ENCODE peak calls at places on chromosomes 5 and 9, in seven cellular contexts. Z, A, S, K, M, V and Y are unnamed samples.

GRCh38 chr9:136784997-136785361 is 6.2 kb upstream of the TMEM141 start:
- DNase-seq in V (no peak), S (no peak), K (no peak), Z (no peak), M (peak), A (no peak), Y (no peak)

GRCh38 chr9:127368852-127369402 is 28.0 kb upstream of the SLC2A8 start:
- DNase-seq in A (no peak), V (no peak), M (no peak), S (no peak), Z (no peak), K (no peak), Y (no peak)

GRCh38 chr5:56565693-56566092 is 249.7 kb upstream of the MAP3K1 start:
- DNase-seq in K (no peak), V (no peak), S (no peak), A (no peak), M (no peak), Z (no peak), Y (no peak)

GRCh38 chr9:16721972-16722371 is 148.5 kb downstream of the BNC2 start:
- DNase-seq in M (no peak), S (no peak), Z (no peak), A (peak), V (peak), K (peak), Y (no peak)

GRCh38 chr9:19409406-19410194 is 791 bp downstream of the ACER2 start:
- DNase-seq in K (peak), A (peak), M (peak), V (peak), Z (peak), S (no peak), Y (peak)

GRCh38 chr9:99312736-99313135 is 90.7 kb downstream of the SEC61B start:
- DNase-seq in Z (no peak), S (no peak), K (no peak), M (no peak), V (no peak), A (no peak), Y (no peak)

GRCh38 chr5:68817696-68818695 is 275.8 kb upstream of the SLC30A5 start:
- DNase-seq in K (no peak), M (no peak), S (peak), V (peak), Z (no peak), A (no peak), Y (no peak)

GRCh38 chr5:172658391-172658790 is 17.3 kb downstream of the NEURL1B start:
- DNase-seq in V (no peak), K (no peak), M (no peak), A (no peak), S (no peak), Z (no peak), Y (no peak)

GRCh38 chr9:38162332-38162985 is 93.4 kb upstream of the SHB start:
- DNase-seq in S (no peak), A (no peak), M (no peak), K (no peak), V (peak), Z (no peak), Y (no peak)

GRCh38 chr5:123083298-123083697 is 5.7 kb upstream of the PRDM6 start:
- DNase-seq in Z (no peak), S (no peak), A (no peak), K (no peak), V (no peak), M (no peak), Y (no peak)

GRCh38 chr5:55841976-55842375 is 9.2 kb upstream of the IL31RA start:
- DNase-seq in A (no peak), V (no peak), K (no peak), Z (no peak), S (no peak), M (no peak), Y (no peak)

GRCh38 chr5:4643190-4643589 is 496.9 kb upstream of the ADAMTS16 start:
- DNase-seq in K (no peak), M (no peak), A (no peak), V (no peak), S (no peak), Z (no peak), Y (no peak)

GRCh38 chr5:143337946-143338345 is 65.5 kb downstream of the NR3C1 start:
- DNase-seq in Z (no peak), K (no peak), V (no peak), M (no peak), S (no peak), A (no peak), Y (no peak)

GRCh38 chr5:65811004-65811403 is 89.0 kb downstream of the NLN start:
- DNase-seq in M (no peak), A (no peak), Z (no peak), S (no peak), K (no peak), V (peak), Y (no peak)

GRCh38 chr5:172076783-172077244 is 70.4 kb upstream of the FBXW11 start:
- DNase-seq in M (no peak), V (peak), Z (no peak), A (no peak), K (no peak), S (peak), Y (no peak)

GRCh38 chr5:132475939-132476852 is 14.4 kb downstream of the IRF1 start:
- DNase-seq in V (no peak), K (no peak), A (peak), S (no peak), M (peak), Z (no peak), Y (peak)

GRCh38 chr5:78760411-78761169 is 112.0 kb upstream of the LHFPL2 start:
- DNase-seq in V (no peak), K (no peak), Z (no peak), M (no peak), S (no peak), A (no peak), Y (no peak)

GRCh38 chr9:130421802-130422276 is 22.9 kb upstream of the ASS1 start:
- DNase-seq in Z (peak), M (no peak), S (peak), A (no peak), V (peak), K (no peak), Y (no peak)

GRCh38 chr9:445033-445432 is 230.4 kb downstream of the DOCK8 start:
- DNase-seq in K (peak), Z (peak), S (no peak), M (peak), V (peak), A (no peak), Y (no peak)

GRCh38 chr5:39176740-39177628 is 42.4 kb downstream of the FYB1 start:
- DNase-seq in M (no peak), S (no peak), A (no peak), Z (no peak), V (no peak), K (no peak), Y (no peak)

GRCh38 chr5:141330299-141331080 is at the start of gene PCDHGA1:
- DNase-seq in K (no peak), V (peak), Z (no peak), S (no peak), A (no peak), M (no peak), Y (no peak)

GRCh38 chr5:1294839-1295649 is at the start of gene TERT:
- DNase-seq in V (peak), A (peak), Z (peak), K (peak), S (no peak), M (peak), Y (peak)

GRCh38 chr9:98775831-98776441 is 20.4 kb downstream of the ANKS6 start:
- DNase-seq in Z (peak), K (no peak), V (peak), A (no peak), S (no peak), M (no peak), Y (no peak)

GRCh38 chr5:14143509-14143842 is 334 bp downstream of the TRIO start:
- DNase-seq in K (no peak), M (no peak), V (peak), Z (no peak), A (no peak), S (no peak), Y (no peak)

GRCh38 chr9:112132356-112132755 is 42.7 kb downstream of the SUSD1 start:
- DNase-seq in M (no peak), K (no peak), A (no peak), S (no peak), V (peak), Z (no peak), Y (no peak)

GRCh38 chr5:7869474-7870136 is 657 bp downstream of the MTRR start:
- DNase-seq in Z (peak), A (peak), S (no peak), M (no peak), V (peak), K (no peak), Y (no peak)

GRCh38 chr5:148849461-148849860 is 23.1 kb downstream of the ADRB2 start:
- DNase-seq in M (no peak), A (peak), K (no peak), S (no peak), V (no peak), Z (no peak), Y (no peak)

GRCh38 chr5:82355921-82356454 is 77.8 kb upstream of the RPS23 start:
- DNase-seq in M (no peak), A (no peak), V (no peak), S (no peak), Z (no peak), K (no peak), Y (no peak)

GRCh38 chr5:102975040-102975439 is 144.9 kb downstream of the GIN1 start:
- DNase-seq in M (no peak), S (no peak), A (no peak), V (no peak), Z (peak), K (no peak), Y (no peak)